ENCODE peak calls at places on chromosome 22, in seven cellular contexts. One of them, this sample, is unnamed.
A peak's percentile ranks its signal among the peaks of the same experiment; 100 is the strongest.

GRCh38 chr22:43792905-43793304 is 19.2 kb downstream of the EFCAB6 start:
- DNase-seq in psoas muscle: no peak
- DNase-seq in CD4-positive, CD25-positive, alpha-beta regulatory T cell: no peak
- DNase-seq in heart left ventricle: no peak
- DNase-seq in cardiac muscle cell: no peak
- DNase-seq in coronary artery: no peak
- DNase-seq in GM23338: no peak
- DNase-seq in this sample: no peak

GRCh38 chr22:23110190-23110921 is 31.4 kb downstream of the RSPH14 start:
- DNase-seq in psoas muscle: no peak
- DNase-seq in CD4-positive, CD25-positive, alpha-beta regulatory T cell: no peak
- DNase-seq in heart left ventricle: no peak
- DNase-seq in cardiac muscle cell: no peak
- DNase-seq in coronary artery: no peak
- DNase-seq in GM23338: no peak
- DNase-seq in this sample: no peak

GRCh38 chr22:22870577-22871398 is 16.8 kb upstream of the IGLL5 start:
- DNase-seq in psoas muscle: no peak
- DNase-seq in CD4-positive, CD25-positive, alpha-beta regulatory T cell: no peak
- DNase-seq in heart left ventricle: no peak
- DNase-seq in cardiac muscle cell: no peak
- DNase-seq in coronary artery: no peak
- DNase-seq in GM23338: peak; percentile 63
- DNase-seq in this sample: no peak

GRCh38 chr22:32044913-32045312 is 1.9 kb downstream of the SLC5A1 start:
- DNase-seq in psoas muscle: no peak
- DNase-seq in CD4-positive, CD25-positive, alpha-beta regulatory T cell: no peak
- DNase-seq in heart left ventricle: no peak
- DNase-seq in cardiac muscle cell: no peak
- DNase-seq in coronary artery: no peak
- DNase-seq in GM23338: no peak
- DNase-seq in this sample: no peak

GRCh38 chr22:17116931-17117330 is 4.2 kb downstream of the TMEM121B start:
- DNase-seq in psoas muscle: no peak
- DNase-seq in CD4-positive, CD25-positive, alpha-beta regulatory T cell: no peak
- DNase-seq in heart left ventricle: no peak
- DNase-seq in cardiac muscle cell: no peak
- DNase-seq in coronary artery: no peak
- DNase-seq in GM23338: no peak
- DNase-seq in this sample: no peak

GRCh38 chr22:49322861-49323622 is 504.6 kb downstream of the BRD1 start:
- DNase-seq in psoas muscle: peak; percentile 19
- DNase-seq in CD4-positive, CD25-positive, alpha-beta regulatory T cell: no peak
- DNase-seq in heart left ventricle: no peak
- DNase-seq in cardiac muscle cell: no peak
- DNase-seq in coronary artery: peak; percentile 54
- DNase-seq in GM23338: no peak
- DNase-seq in this sample: no peak

GRCh38 chr22:48961705-48962104 is 866.0 kb downstream of the BRD1 start:
- DNase-seq in psoas muscle: no peak
- DNase-seq in CD4-positive, CD25-positive, alpha-beta regulatory T cell: no peak
- DNase-seq in heart left ventricle: no peak
- DNase-seq in cardiac muscle cell: no peak
- DNase-seq in coronary artery: no peak
- DNase-seq in GM23338: no peak
- DNase-seq in this sample: no peak

GRCh38 chr22:44130076-44130711 is 50.5 kb upstream of the PARVG start:
- DNase-seq in psoas muscle: no peak
- DNase-seq in CD4-positive, CD25-positive, alpha-beta regulatory T cell: no peak
- DNase-seq in heart left ventricle: no peak
- DNase-seq in cardiac muscle cell: no peak
- DNase-seq in coronary artery: no peak
- DNase-seq in GM23338: no peak
- DNase-seq in this sample: no peak

GRCh38 chr22:23804781-23805291 is 18.1 kb downstream of the SMARCB1 start:
- DNase-seq in psoas muscle: no peak
- DNase-seq in CD4-positive, CD25-positive, alpha-beta regulatory T cell: no peak
- DNase-seq in heart left ventricle: no peak
- DNase-seq in cardiac muscle cell: peak; percentile 75
- DNase-seq in coronary artery: no peak
- DNase-seq in GM23338: no peak
- DNase-seq in this sample: no peak

GRCh38 chr22:27825174-27825573 is 23.6 kb upstream of the MN1 start:
- DNase-seq in psoas muscle: no peak
- DNase-seq in CD4-positive, CD25-positive, alpha-beta regulatory T cell: no peak
- DNase-seq in heart left ventricle: no peak
- DNase-seq in cardiac muscle cell: no peak
- DNase-seq in coronary artery: no peak
- DNase-seq in GM23338: peak; percentile 66
- DNase-seq in this sample: no peak

GRCh38 chr22:17470880-17471500 is 92.3 kb upstream of the SLC25A18 start:
- DNase-seq in psoas muscle: no peak
- DNase-seq in CD4-positive, CD25-positive, alpha-beta regulatory T cell: no peak
- DNase-seq in heart left ventricle: no peak
- DNase-seq in cardiac muscle cell: no peak
- DNase-seq in coronary artery: no peak
- DNase-seq in GM23338: no peak
- DNase-seq in this sample: no peak

GRCh38 chr22:30270841-30271240 is 4.2 kb upstream of the OSM start:
- DNase-seq in psoas muscle: peak; percentile 82
- DNase-seq in CD4-positive, CD25-positive, alpha-beta regulatory T cell: no peak
- DNase-seq in heart left ventricle: peak; percentile 74
- DNase-seq in cardiac muscle cell: peak; percentile 88
- DNase-seq in coronary artery: no peak
- DNase-seq in GM23338: no peak
- DNase-seq in this sample: no peak

GRCh38 chr22:29348956-29349355 is 33.5 kb upstream of the RASL10A start:
- DNase-seq in psoas muscle: peak; percentile 88
- DNase-seq in CD4-positive, CD25-positive, alpha-beta regulatory T cell: no peak
- DNase-seq in heart left ventricle: no peak
- DNase-seq in cardiac muscle cell: no peak
- DNase-seq in coronary artery: no peak
- DNase-seq in GM23338: no peak
- DNase-seq in this sample: no peak

GRCh38 chr22:48858121-48858520 is 969.6 kb downstream of the BRD1 start:
- DNase-seq in psoas muscle: no peak
- DNase-seq in CD4-positive, CD25-positive, alpha-beta regulatory T cell: no peak
- DNase-seq in heart left ventricle: no peak
- DNase-seq in cardiac muscle cell: no peak
- DNase-seq in coronary artery: peak; percentile 38
- DNase-seq in GM23338: no peak
- DNase-seq in this sample: no peak

GRCh38 chr22:40634119-40634903 is 2.2 kb downstream of the MRTFA start:
- DNase-seq in psoas muscle: no peak
- DNase-seq in CD4-positive, CD25-positive, alpha-beta regulatory T cell: no peak
- DNase-seq in heart left ventricle: no peak
- DNase-seq in cardiac muscle cell: no peak
- DNase-seq in coronary artery: no peak
- DNase-seq in GM23338: no peak
- DNase-seq in this sample: no peak
- H3K4me3 ChIP-seq in psoas muscle: peak overlapping the region; percentile 93
- H3K4me3 ChIP-seq in CD4-positive, CD25-positive, alpha-beta regulatory T cell: peak overlapping the region; percentile 67
- H3K4me3 ChIP-seq in heart left ventricle: peak overlapping the region; percentile 94
- H3K4me3 ChIP-seq in cardiac muscle cell: peak overlapping the region; percentile 1
- H3K4me3 ChIP-seq in coronary artery: peak overlapping the region; percentile 98
- H3K4me3 ChIP-seq in GM23338: peak overlapping the region; percentile 90
- H3K4me3 ChIP-seq in this sample: no peak overlapping the region

GRCh38 chr22:36912694-36913430 is 566 bp upstream of the CSF2RB start:
- DNase-seq in psoas muscle: no peak
- DNase-seq in CD4-positive, CD25-positive, alpha-beta regulatory T cell: no peak
- DNase-seq in heart left ventricle: no peak
- DNase-seq in cardiac muscle cell: no peak
- DNase-seq in coronary artery: no peak
- DNase-seq in GM23338: no peak
- DNase-seq in this sample: no peak
- H3K27ac ChIP-seq in psoas muscle: no peak overlapping the region
- H3K27ac ChIP-seq in CD4-positive, CD25-positive, alpha-beta regulatory T cell: peak overlapping the region; percentile 51
- H3K27ac ChIP-seq in heart left ventricle: no peak overlapping the region
- H3K27ac ChIP-seq in cardiac muscle cell: no peak overlapping the region
- H3K27ac ChIP-seq in coronary artery: peak overlapping the region; percentile 82
- H3K27ac ChIP-seq in GM23338: no peak overlapping the region
- H3K27ac ChIP-seq in this sample: no peak overlapping the region

DNA sequence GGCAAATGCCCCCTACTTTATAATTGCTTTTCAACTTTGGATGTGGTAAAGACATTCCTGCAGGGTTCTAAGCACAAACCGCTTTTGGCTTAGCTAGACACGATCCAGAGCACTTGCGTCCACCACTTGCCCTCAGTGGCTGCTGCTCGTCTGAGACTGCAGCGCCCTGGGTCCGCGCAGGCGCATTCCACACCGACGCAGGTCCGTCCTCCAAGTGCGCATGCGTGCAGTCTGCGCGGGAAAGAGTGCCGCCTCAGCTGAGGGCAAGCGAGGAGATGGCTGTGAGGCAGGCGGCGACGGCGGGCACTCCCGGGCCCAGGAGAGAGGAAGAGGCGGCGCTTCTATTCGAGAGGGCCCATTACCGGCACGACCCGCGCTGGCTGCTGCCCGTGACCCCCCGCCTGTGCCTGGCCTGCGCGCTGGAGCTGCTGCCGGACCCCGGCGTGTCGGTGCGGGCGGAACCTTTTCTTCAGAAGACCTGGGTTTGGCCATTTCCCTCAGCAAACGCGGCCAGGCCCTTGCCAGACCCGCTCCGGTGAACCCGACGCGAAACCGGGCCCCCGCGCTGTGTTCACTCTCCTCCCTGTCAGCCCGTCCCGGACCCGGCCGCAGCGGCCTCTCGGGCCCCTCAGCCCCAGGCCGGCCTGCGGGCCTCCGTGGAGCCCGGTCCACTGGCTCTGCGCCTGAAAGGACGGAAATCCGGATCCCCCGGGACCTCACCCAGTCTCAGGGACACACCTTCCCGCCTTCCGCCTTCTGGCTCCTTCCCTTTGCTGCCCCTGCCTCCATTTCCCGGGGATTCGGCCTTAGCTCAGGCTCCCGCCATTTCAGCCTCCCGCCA is at the start of gene MEI1:
- DNase-seq in psoas muscle: peak; percentile 92
- DNase-seq in CD4-positive, CD25-positive, alpha-beta regulatory T cell: peak; percentile 86
- DNase-seq in heart left ventricle: peak; percentile 86
- DNase-seq in cardiac muscle cell: peak; percentile 83
- DNase-seq in coronary artery: no peak
- DNase-seq in GM23338: peak; percentile 91
- DNase-seq in this sample: peak; percentile 89
- H3K4me3 ChIP-seq in psoas muscle: peak within 1 kb of the TSS; percentile 38
- H3K4me3 ChIP-seq in CD4-positive, CD25-positive, alpha-beta regulatory T cell: peak within 1 kb of the TSS; percentile 57
- H3K4me3 ChIP-seq in heart left ventricle: peak within 1 kb of the TSS; percentile 11
- H3K4me3 ChIP-seq in cardiac muscle cell: no peak within 1 kb of the TSS
- H3K4me3 ChIP-seq in coronary artery: peak within 1 kb of the TSS; percentile 46
- H3K4me3 ChIP-seq in GM23338: no peak within 1 kb of the TSS
- H3K4me3 ChIP-seq in this sample: peak within 1 kb of the TSS; percentile 13

GRCh38 chr22:50340157-50340879 is 2.8 kb upstream of the PPP6R2 start:
- DNase-seq in psoas muscle: no peak
- DNase-seq in CD4-positive, CD25-positive, alpha-beta regulatory T cell: no peak
- DNase-seq in heart left ventricle: no peak
- DNase-seq in cardiac muscle cell: peak; percentile 18
- DNase-seq in coronary artery: no peak
- DNase-seq in GM23338: peak; percentile 45
- DNase-seq in this sample: no peak

GRCh38 chr22:50341977-50342650 is 1.0 kb upstream of the PPP6R2 start:
- DNase-seq in psoas muscle: peak; percentile 94
- DNase-seq in CD4-positive, CD25-positive, alpha-beta regulatory T cell: peak; percentile 87
- DNase-seq in heart left ventricle: peak; percentile 89
- DNase-seq in cardiac muscle cell: peak; percentile 88
- DNase-seq in coronary artery: peak; percentile 88
- DNase-seq in GM23338: peak; percentile 97
- DNase-seq in this sample: peak; percentile 83

GRCh38 chr22:50338042-50338573 is 5.0 kb upstream of the PPP6R2 start:
- DNase-seq in psoas muscle: no peak
- DNase-seq in CD4-positive, CD25-positive, alpha-beta regulatory T cell: no peak
- DNase-seq in heart left ventricle: no peak
- DNase-seq in cardiac muscle cell: no peak
- DNase-seq in coronary artery: no peak
- DNase-seq in GM23338: no peak
- DNase-seq in this sample: peak; percentile 2

GRCh38 chr22:50337262-50338041 is 5.7 kb upstream of the PPP6R2 start:
- DNase-seq in psoas muscle: no peak
- DNase-seq in CD4-positive, CD25-positive, alpha-beta regulatory T cell: no peak
- DNase-seq in heart left ventricle: no peak
- DNase-seq in cardiac muscle cell: no peak
- DNase-seq in coronary artery: no peak
- DNase-seq in GM23338: no peak
- DNase-seq in this sample: no peak

DNA sequence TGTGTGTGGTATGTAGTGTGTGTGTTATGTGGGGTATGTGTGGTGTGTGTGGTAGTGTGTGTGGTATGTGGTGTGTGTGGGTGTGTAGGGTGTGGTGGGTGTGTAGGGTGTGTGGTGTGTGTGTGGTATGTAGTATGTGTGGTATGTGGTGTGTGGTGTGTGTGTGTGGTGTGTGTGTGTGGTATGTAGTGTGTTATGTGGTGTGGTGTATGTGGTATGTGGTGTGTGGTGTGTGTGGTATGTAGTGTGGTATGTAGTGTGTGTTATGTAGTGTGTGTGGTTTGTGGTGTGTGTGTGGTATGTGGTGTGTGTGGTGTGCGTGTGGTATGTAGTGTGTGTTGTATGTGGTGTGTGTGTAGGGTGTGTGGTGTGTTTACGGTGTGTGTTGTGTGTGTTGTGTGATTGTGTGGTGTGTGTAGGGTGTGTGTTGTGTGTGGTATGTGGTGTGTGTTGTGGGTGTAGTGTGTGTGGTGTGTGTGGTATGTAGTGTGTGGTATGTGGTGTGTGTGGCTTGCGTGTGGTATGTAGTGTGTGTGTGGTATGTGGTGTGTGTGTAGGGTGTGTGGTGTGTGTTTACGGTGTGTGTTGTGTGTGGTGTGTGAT is 4.2 kb upstream of the PPP6R2 start:
- DNase-seq in psoas muscle: no peak
- DNase-seq in CD4-positive, CD25-positive, alpha-beta regulatory T cell: no peak
- DNase-seq in heart left ventricle: no peak
- DNase-seq in cardiac muscle cell: no peak
- DNase-seq in coronary artery: no peak
- DNase-seq in GM23338: no peak
- DNase-seq in this sample: no peak
- H3K27ac ChIP-seq in psoas muscle: no peak overlapping the region
- H3K27ac ChIP-seq in CD4-positive, CD25-positive, alpha-beta regulatory T cell: no peak overlapping the region
- H3K27ac ChIP-seq in heart left ventricle: no peak overlapping the region
- H3K27ac ChIP-seq in cardiac muscle cell: no peak overlapping the region
- H3K27ac ChIP-seq in coronary artery: no peak overlapping the region
- H3K27ac ChIP-seq in GM23338: no peak overlapping the region
- H3K27ac ChIP-seq in this sample: no peak overlapping the region

GRCh38 chr22:45871721-45872120 is 105.2 kb downstream of the WNT7B start:
- DNase-seq in psoas muscle: no peak
- DNase-seq in CD4-positive, CD25-positive, alpha-beta regulatory T cell: no peak
- DNase-seq in heart left ventricle: no peak
- DNase-seq in cardiac muscle cell: no peak
- DNase-seq in coronary artery: no peak
- DNase-seq in GM23338: no peak
- DNase-seq in this sample: no peak
- H3K4me3 ChIP-seq in psoas muscle: no peak overlapping the region
- H3K4me3 ChIP-seq in CD4-positive, CD25-positive, alpha-beta regulatory T cell: no peak overlapping the region
- H3K4me3 ChIP-seq in heart left ventricle: no peak overlapping the region
- H3K4me3 ChIP-seq in cardiac muscle cell: no peak overlapping the region
- H3K4me3 ChIP-seq in coronary artery: no peak overlapping the region
- H3K4me3 ChIP-seq in GM23338: no peak overlapping the region
- H3K4me3 ChIP-seq in this sample: no peak overlapping the region

This sample was measured in CD4-positive, alpha-beta memory T cell.